ENCODE peak calls at places on chromosomes 12 and 14, in seven cellular contexts. U is H9, C is IMR-90, X is H1, M is mesendoderm, O is mesenchymal stem cell, B is trophoblast cell. D is an unnamed sample. For H3K4me1, the result is how much of the 10 kb centered on the place peaks cover.

GRCh38 chr12:31961137-31961536 is 1.9 kb downstream of the RESF1 start:
- DNase-seq in B (no peak), O (no peak), U (no peak), M (no peak), X (no peak), C (no peak), D (no peak)

GRCh38 chr14:47536341-47536740 is 139.1 kb downstream of the MDGA2 start:
- DNase-seq in C (no peak), O (no peak), X (no peak), M (no peak), B (no peak), U (no peak), D (no peak)

GRCh38 chr12:29228474-29229157 is 79.5 kb downstream of the FAR2 start:
- DNase-seq in M (no peak), C (no peak), U (peak), X (no peak), B (no peak), O (no peak), D (no peak)

GRCh38 chr14:69518341-69519101 is 34.0 kb downstream of the PLEKHD1 start:
- DNase-seq in U (no peak), M (no peak), O (no peak), C (no peak), X (no peak), B (no peak), D (no peak)

GRCh38 chr14:37172024-37172869 is at the start of gene SLC25A21:
- DNase-seq in O (peak), M (peak), B (peak), C (peak), U (peak), X (peak), D (peak)

GRCh38 chr14:25121342-25122129 is 71.6 kb upstream of the STXBP6 start:
- DNase-seq in B (peak), X (no peak), O (peak), U (no peak), C (peak), M (peak), D (no peak)

GRCh38 chr14:61569783-61570182 is 125.5 kb upstream of the HIF1A start:
- DNase-seq in X (no peak), B (peak), M (no peak), U (no peak), O (peak), C (peak), D (no peak)

GRCh38 chr14:81153187-81153586 is 67.6 kb downstream of the GTF2A1 start:
- DNase-seq in B (no peak), M (no peak), O (no peak), U (no peak), C (no peak), X (no peak), D (no peak)

GRCh38 chr12:71950819-71951218 is 12.2 kb downstream of the TPH2 start:
- DNase-seq in C (no peak), X (no peak), M (no peak), O (no peak), U (no peak), B (no peak), D (no peak)

GRCh38 chr14:104086210-104086660 is 735 bp downstream of the ASPG start:
- DNase-seq in X (peak), B (no peak), U (peak), O (no peak), M (no peak), C (no peak), D (no peak)

GRCh38 chr14:99881011-99881410 is 87.8 kb downstream of the EML1 start:
- DNase-seq in B (no peak), M (no peak), O (no peak), C (peak), U (no peak), X (no peak), D (no peak)

GRCh38 chr12:59874781-59875180 is 279.0 kb downstream of the SLC16A7 start:
- DNase-seq in C (peak), B (no peak), M (peak), U (peak), X (no peak), O (no peak), D (no peak)

GRCh38 chr12:68532887-68533248 is 77.8 kb upstream of the RAP1B start:
- DNase-seq in O (no peak), B (no peak), X (no peak), M (no peak), C (no peak), U (no peak), D (no peak)

GRCh38 chr12:26422839-26423398 is 227.5 kb downstream of the SSPN start:
- DNase-seq in X (no peak), C (no peak), B (no peak), M (no peak), U (no peak), O (no peak), D (no peak)

GRCh38 chr12:130117256-130117655 is 45.0 kb upstream of the FZD10 start:
- DNase-seq in O (no peak), C (no peak), M (no peak), U (no peak), X (no peak), B (no peak), D (no peak)

GRCh38 chr14:105285174-105285573 is 15.6 kb downstream of the BRF1 start:
- DNase-seq in C (no peak), O (no peak), B (no peak), U (no peak), X (no peak), M (no peak), D (no peak)

GRCh38 chr12:106981781-106982180 is 5.2 kb downstream of the MTERF2 start:
- DNase-seq in U (no peak), X (no peak), O (no peak), M (no peak), B (no peak), C (peak), D (no peak)

GRCh38 chr12:13167226-13167625 is 29.3 kb upstream of the EMP1 start:
- DNase-seq in M (no peak), C (no peak), O (no peak), X (peak), U (no peak), B (peak), D (no peak)

GRCh38 chr14:72952171-72952570 is 25.9 kb downstream of the DCAF4 start:
- DNase-seq in X (no peak), B (no peak), C (no peak), U (no peak), O (no peak), M (no peak), D (no peak)

GRCh38 chr12:108170164-108170563 is 41.1 kb downstream of the WSCD2 start:
- DNase-seq in M (no peak), B (no peak), C (no peak), X (no peak), U (no peak), O (no peak), D (no peak)

GRCh38 chr12:108633534-108634224 is at the start of gene SELPLG:
- DNase-seq in U (peak), M (no peak), C (no peak), O (no peak), X (no peak), B (peak), D (no peak)

GRCh38 chr14:51369814-51370213 is 129.8 kb downstream of the TMX1 start:
- DNase-seq in B (peak), X (peak), M (no peak), C (no peak), U (no peak), O (no peak), D (no peak)

GRCh38 chr12:12608557-12608957 is 3.1 kb upstream of the CREBL2 start:
- DNase-seq in B (peak), X (no peak), M (no peak), C (peak), O (no peak), U (no peak), D (no peak)

GRCh38 chr12:92961949-92962348 is 32.9 kb upstream of the EEA1 start:
- DNase-seq in C (peak), B (no peak), M (peak), X (no peak), O (no peak), U (no peak), D (no peak)

GRCh38 chr14:37056473-37056872 is 115.9 kb downstream of the SLC25A21 start:
- DNase-seq in C (peak), M (peak), U (no peak), B (no peak), X (no peak), O (peak), D (no peak)

GRCh38 chr12:12286441-12286840 is 19.6 kb upstream of the LRP6 start:
- DNase-seq in X (no peak), C (no peak), U (no peak), O (no peak), B (no peak), M (no peak), D (no peak)

GRCh38 chr14:91350483-91350812 is 67.2 kb downstream of the CCDC88C start:
- DNase-seq in M (no peak), O (no peak), X (no peak), C (no peak), B (no peak), U (no peak), D (no peak)

GRCh38 chr12:103956515-103957027 is 9.1 kb upstream of the TDG start:
- DNase-seq in O (no peak), X (no peak), B (peak), U (no peak), M (no peak), C (no peak), D (no peak)

GRCh38 chr12:61272441-61272840 is 987.8 kb upstream of the USP15 start:
- DNase-seq in U (no peak), X (no peak), O (no peak), C (no peak), B (no peak), M (no peak), D (no peak)

DNA sequence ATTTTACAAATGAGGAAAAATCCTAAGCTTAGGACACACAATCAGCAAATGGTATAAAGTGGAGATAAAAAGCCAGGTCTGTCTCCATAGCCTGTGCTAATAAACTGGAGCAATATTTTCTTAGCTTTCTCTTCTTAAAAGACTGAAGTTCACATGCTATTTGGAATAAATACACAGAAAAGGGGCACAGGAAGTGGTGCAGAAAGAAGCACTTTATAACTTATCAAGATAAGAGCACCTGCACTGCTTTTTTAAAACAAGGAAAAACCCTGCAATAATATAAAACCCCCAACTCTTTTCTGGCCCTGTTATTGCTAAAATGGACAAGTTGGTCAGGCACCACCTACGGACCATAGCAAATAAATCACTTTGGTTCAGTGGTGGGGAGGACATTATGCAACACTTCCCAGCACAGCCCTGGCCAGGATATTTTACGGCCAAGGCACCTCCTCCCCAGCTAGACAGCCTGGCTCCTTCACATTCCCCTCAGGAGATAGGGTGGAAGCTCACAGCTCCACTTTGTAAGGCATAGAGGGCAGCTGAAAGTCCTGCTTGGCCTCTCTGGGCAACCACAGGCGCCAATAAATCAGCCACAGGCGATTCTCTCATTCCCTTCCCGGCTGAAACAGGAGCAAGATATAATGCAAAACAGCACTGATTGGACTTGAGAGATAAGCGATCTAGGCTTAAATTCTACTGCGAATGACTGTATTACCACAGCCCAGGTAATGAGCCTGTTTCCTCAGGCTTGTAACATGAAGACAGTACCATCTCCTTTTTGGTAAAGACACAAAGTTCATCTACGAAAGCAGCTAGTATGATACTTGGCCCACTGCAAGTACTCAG is 2.1 kb downstream of the ZBTB25 start:
- DNase-seq in M (peak), X (no peak), U (no peak), O (peak), C (peak), B (peak), D (no peak)
- H3K4me1 ChIP-seq in M (under half), X (under half), U (under half), O (under half), C (under half), B (under half), D (under half)

DNA sequence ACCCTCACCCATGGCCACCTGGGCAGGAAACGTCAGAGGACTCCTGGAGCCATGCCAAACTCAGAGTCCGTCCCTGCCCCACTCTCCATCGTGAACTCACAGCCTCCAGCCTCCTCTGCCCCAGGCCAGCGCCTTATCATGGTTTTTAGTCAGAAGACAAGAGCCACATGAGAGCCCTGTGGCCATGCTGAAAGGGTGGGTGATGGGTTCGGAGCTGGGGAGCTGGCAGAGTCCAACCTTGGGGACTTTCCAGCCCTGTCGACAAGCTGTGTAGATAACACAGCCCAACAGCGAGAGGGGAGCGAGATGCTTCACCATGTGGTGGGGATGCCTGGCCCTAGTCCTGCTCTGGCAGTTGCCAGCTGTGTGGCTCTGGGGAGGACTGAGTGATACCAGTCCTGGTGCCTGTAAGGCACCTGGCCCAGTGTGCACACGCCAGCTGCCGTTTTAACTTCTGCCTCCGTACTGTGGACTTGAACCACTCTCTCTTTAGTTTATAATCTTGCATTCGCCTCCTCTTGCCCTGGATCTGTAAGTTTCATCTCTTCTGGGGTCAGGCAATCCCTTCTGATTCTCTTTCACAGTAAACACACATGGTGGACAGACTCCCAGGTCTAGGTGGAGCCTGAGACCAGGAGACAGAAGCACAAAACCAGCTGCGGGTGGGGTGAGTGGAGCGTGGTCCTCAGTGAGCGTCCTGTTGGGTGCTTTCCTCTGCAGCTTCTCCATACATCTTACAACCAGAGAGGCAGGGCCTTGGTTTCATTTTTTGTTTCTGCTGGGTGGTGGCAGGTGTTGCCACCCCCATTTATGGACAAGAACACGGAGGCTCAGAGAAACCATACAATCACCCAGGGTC is 55.3 kb downstream of the RIN3 start:
- DNase-seq in O (no peak), U (no peak), M (no peak), X (no peak), C (no peak), B (no peak), D (no peak)
- H3K9ac ChIP-seq in O (no peak), U (no peak), M (no peak), X (no peak), C (no peak), B (no peak), D (no peak)

DNA sequence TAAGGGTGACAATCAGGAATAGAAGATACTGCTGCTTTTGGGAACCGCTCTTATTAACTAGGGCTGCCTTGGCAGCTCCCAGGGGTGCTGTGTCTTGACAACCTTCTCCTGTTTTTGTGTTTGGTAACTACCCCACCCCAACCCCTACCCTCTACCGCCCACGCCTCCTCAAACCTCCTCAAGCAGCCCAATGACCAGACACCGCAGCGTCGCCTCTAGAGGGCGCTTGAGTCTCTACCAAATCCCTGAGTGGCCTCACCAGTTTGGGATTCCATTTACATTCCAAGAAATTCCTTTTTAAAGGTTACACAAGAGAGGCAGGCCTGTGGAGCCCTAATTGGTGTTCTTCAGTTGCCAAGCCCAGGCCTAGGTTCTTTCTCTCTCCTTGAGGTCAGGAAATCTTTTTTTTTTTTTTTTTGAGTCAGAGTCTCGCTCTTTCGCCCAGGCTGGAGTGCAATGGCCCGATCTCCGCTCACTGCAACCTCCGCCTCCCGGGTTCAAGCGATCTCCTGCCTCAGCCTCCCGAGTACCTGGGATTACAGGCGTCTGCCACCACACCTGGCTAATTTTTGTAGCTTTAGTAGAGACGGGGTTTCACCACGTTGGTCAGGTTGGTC is 72.4 kb upstream of the USP44 start:
- DNase-seq in O (peak), B (peak), M (peak), C (peak), X (peak), U (peak), D (peak)
- H3K23ac ChIP-seq in O (no peak), B (no peak), M (no peak), C (no peak), X (no peak), U (no peak), D (no peak)

GRCh38 chr14:54450535-54450934 is 9.4 kb upstream of the CNIH1 start:
- DNase-seq in X (no peak), M (no peak), U (no peak), O (peak), C (peak), B (peak), D (no peak)

GRCh38 chr14:54447231-54447692 is 6.1 kb upstream of the CNIH1 start:
- DNase-seq in M (no peak), U (no peak), O (peak), C (peak), B (peak), X (no peak), D (no peak)

GRCh38 chr14:54444003-54444402 is 2.8 kb upstream of the CNIH1 start:
- DNase-seq in U (no peak), X (no peak), B (no peak), O (no peak), M (no peak), C (no peak), D (no peak)

GRCh38 chr14:54444701-54445100 is 3.5 kb upstream of the CNIH1 start:
- DNase-seq in U (no peak), M (no peak), C (no peak), O (no peak), B (no peak), X (no peak), D (no peak)

GRCh38 chr14:54446201-54446693 is 5.1 kb upstream of the CNIH1 start:
- DNase-seq in O (no peak), B (no peak), U (no peak), M (no peak), C (no peak), X (no peak), D (no peak)
- H3K4me1 ChIP-seq in O (under half), B (under half), U (under half), M (under half), C (under half), X (under half), D (under half)

DNA sequence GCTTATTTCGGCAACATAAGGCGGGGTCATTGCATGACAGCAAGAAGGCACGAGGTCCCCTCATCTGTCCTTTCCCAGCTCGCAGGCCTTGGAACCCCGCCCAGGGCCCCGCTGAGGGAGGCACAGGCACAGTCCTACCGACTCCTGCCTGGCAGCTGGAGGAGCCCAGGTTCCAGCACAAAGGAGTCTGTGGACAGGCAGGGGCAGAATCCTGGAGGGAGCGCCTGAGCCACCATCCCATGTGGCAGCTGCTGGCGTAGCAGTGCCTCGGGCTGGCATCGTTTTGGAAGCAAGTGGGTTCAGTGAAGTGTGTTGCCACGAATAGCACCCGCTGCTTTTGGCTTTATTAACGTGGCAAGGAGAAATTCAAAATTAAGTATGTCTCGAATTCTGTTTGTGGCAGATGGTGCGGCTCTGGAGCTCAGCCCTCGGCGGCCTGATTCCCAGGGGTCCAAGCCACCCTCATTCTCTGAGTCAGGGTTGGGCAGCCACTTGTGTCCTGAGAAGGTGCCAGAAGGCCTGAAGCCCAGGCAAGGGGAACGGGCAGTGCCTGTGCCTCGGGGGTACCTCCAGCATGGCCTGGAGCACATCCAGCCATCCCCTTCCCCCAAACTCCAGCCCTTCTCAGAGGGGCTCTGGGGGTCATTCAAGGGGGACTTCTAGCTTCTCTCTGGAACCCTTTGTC is 35.9 kb downstream of the SLC8B1 start:
- DNase-seq in O (no peak), C (no peak), X (no peak), U (no peak), M (no peak), B (no peak), D (no peak)
- H3K9ac ChIP-seq in O (peak), C (peak), X (no peak), U (no peak), M (no peak), B (no peak), D (no peak)

GRCh38 chr14:70896981-70897380 is 10.3 kb upstream of the PCNX1 start:
- DNase-seq in M (peak), B (peak), U (no peak), O (peak), C (no peak), X (no peak), D (no peak)
- H3K23ac ChIP-seq in M (no peak), B (no peak), U (no peak), O (no peak), C (peak), X (no peak), D (no peak)

GRCh38 chr14:28055008-28055407 is 711.6 kb upstream of the FOXG1 start:
- DNase-seq in M (no peak), U (no peak), O (no peak), C (no peak), X (no peak), B (no peak), D (no peak)
- H3K4me1 ChIP-seq in M (under half), U (under half), O (under half), C (under half), X (under half), B (under half), D (under half)

DNA sequence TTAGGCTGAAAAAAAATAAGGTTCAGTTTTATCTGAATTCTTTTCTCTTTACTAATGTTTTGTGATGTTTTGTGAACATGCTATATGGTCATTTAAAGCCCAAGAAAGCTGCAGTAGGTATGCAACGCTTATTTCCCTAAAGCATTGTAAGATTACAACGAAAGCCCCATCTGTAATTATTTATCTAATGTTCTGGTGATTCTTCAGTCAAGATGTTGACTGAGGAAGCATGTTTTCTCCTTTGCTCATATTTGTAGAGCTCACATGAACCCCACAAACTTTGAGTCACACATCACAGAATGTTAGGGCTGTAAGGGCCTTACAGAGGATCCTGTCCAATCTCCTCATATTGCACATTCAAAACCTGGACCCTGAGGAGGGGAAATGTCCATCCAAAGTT is 3.2 kb upstream of the TUBA1C start:
- DNase-seq in U (no peak), B (peak), C (peak), X (no peak), M (no peak), O (no peak), D (no peak)
- H3K9ac ChIP-seq in U (no peak), B (no peak), C (no peak), X (no peak), M (no peak), O (peak), D (no peak)

D was measured in neuronal stem cell.